ENCODE peak calls at places on chromosomes 1 and 21, in four cellular contexts. C is prostate gland, N is breast epithelium, D is tibial artery. T is an unnamed sample.

GRCh38 chr1:109024651-109025050 is 17.3 kb downstream of the WDR47 start:
- DNase-seq in N (no peak), D (no peak), C (no peak), T (no peak)

GRCh38 chr1:36913016-36913415 is 121.3 kb downstream of the GRIK3 start:
- DNase-seq in C (no peak), N (no peak), D (no peak), T (peak; percentile 5)

GRCh38 chr1:45329445-45329844 is 2.8 kb downstream of the HPDL start:
- DNase-seq in C (no peak), N (no peak), D (no peak), T (no peak)

GRCh38 chr1:153780551-153780950 is 5.3 kb downstream of the SLC27A3 start:
- DNase-seq in C (no peak), N (no peak), D (no peak), T (no peak)

GRCh38 chr1:207565546-207566468 is 69.8 kb downstream of the CR1 start:
- DNase-seq in C (no peak), N (no peak), D (no peak), T (no peak)

GRCh38 chr1:21904475-21904724 is 32.7 kb downstream of the HSPG2 start:
- DNase-seq in C (no peak), N (no peak), D (no peak), T (no peak)

GRCh38 chr21:45443595-45444181 is 38.7 kb downstream of the COL18A1 start:
- DNase-seq in N (no peak), D (no peak), C (no peak), T (no peak)

GRCh38 chr1:53545663-53546408 is 86.6 kb downstream of the DMRTB1 start:
- DNase-seq in D (peak; percentile 19), N (no peak), C (no peak), T (no peak)

GRCh38 chr1:19651141-19651737 is 7.1 kb downstream of the NBL1 start:
- DNase-seq in D (no peak), C (peak; percentile 40), N (no peak), T (no peak)

GRCh38 chr1:24828887-24829192 is 83.6 kb downstream of the CLIC4 start:
- DNase-seq in C (no peak), D (no peak), N (no peak), T (no peak)

GRCh38 chr1:2961081-2961480 is 60.2 kb upstream of the ACTRT2 start:
- DNase-seq in D (no peak), N (no peak), C (no peak), T (no peak)

GRCh38 chr1:26290061-26290415 is 10.2 kb downstream of the SH3BGRL3 start:
- DNase-seq in C (no peak), D (no peak), N (no peak), T (no peak)

GRCh38 chr1:86054396-86054795 is 102.2 kb downstream of the COL24A1 start:
- DNase-seq in D (no peak), C (no peak), N (no peak), T (no peak)

GRCh38 chr1:19403256-19403655 is 82.1 kb downstream of the CAPZB start:
- DNase-seq in N (no peak), D (no peak), C (no peak), T (no peak)

GRCh38 chr1:198088360-198089071 is 68.3 kb upstream of the NEK7 start:
- DNase-seq in N (no peak), D (no peak), C (no peak), T (peak; percentile 59)

GRCh38 chr1:69252696-69253095 is 315.0 kb upstream of the LRRC7 start:
- DNase-seq in C (no peak), D (no peak), N (no peak), T (no peak)

GRCh38 chr1:35586808-35587207 is 13.7 kb downstream of the TFAP2E start:
- DNase-seq in C (no peak), N (no peak), D (no peak), T (no peak)

GRCh38 chr1:204171751-204172178 is 5.6 kb upstream of the REN start:
- DNase-seq in N (no peak), D (no peak), C (no peak), T (no peak)

GRCh38 chr1:38964140-38964548 is 22.5 kb upstream of the RHBDL2 start:
- DNase-seq in N (no peak), D (no peak), C (no peak), T (no peak)

GRCh38 chr21:46425566-46425965 is 33.1 kb upstream of the DIP2A start:
- DNase-seq in N (peak; percentile 20), D (no peak), C (no peak), T (no peak)

GRCh38 chr1:210917560-210918214 is 216.3 kb downstream of the KCNH1 start:
- DNase-seq in N (no peak), C (no peak), D (no peak), T (no peak)

GRCh38 chr1:243705585-243705984 is 144.5 kb downstream of the AKT3 start:
- DNase-seq in D (no peak), C (no peak), N (no peak), T (no peak)

GRCh38 chr1:43973981-43974442 is 748 bp upstream of the ATP6V0B start:
- DNase-seq in C (no peak), N (no peak), D (no peak), T (no peak)

GRCh38 chr1:164617607-164618564 is 58.9 kb downstream of the PBX1 start:
- DNase-seq in D (no peak), C (no peak), N (no peak), T (peak; percentile 50)

GRCh38 chr1:245835386-245835785 is 671.7 kb downstream of the SMYD3 start:
- DNase-seq in N (no peak), C (no peak), D (no peak), T (no peak)
- H3K4me1 ChIP-seq in N (no peaks in the 10 kb centered on the region), C (no peaks in the 10 kb centered on the region), D (no peaks in the 10 kb centered on the region), T (no peaks in the 10 kb centered on the region)

GRCh38 chr21:28072601-28073000 is 920.1 kb downstream of the LTN1 start:
- DNase-seq in N (no peak), D (no peak), C (no peak), T (no peak)
- H3K9me3 ChIP-seq in N (no peaks in the 10 kb centered on the region), D (no peaks in the 10 kb centered on the region), C (no peaks in the 10 kb centered on the region), T (peaks cover 1% of the 10 kb centered on the region)

GRCh38 chr21:17925900-17926299 is 106.7 kb upstream of the C21orf91 start:
- DNase-seq in C (no peak), N (no peak), D (no peak), T (no peak)

GRCh38 chr21:17929514-17929913 is 110.4 kb upstream of the C21orf91 start:
- DNase-seq in D (no peak), N (no peak), C (no peak), T (no peak)

GRCh38 chr21:17930102-17930501 is 110.9 kb upstream of the C21orf91 start:
- DNase-seq in C (no peak), N (no peak), D (no peak), T (no peak)

GRCh38 chr21:17925000-17925610 is 105.9 kb upstream of the C21orf91 start:
- DNase-seq in C (peak; percentile 55), N (no peak), D (peak; percentile 34), T (peak; percentile 51)

GRCh38 chr21:17931080-17931479 is 111.9 kb upstream of the C21orf91 start:
- DNase-seq in D (no peak), C (no peak), N (no peak), T (no peak)
- TF ChIP-seq CTCF in D (no peak), C (no peak), N (no peak), T (no peak)

DNA sequence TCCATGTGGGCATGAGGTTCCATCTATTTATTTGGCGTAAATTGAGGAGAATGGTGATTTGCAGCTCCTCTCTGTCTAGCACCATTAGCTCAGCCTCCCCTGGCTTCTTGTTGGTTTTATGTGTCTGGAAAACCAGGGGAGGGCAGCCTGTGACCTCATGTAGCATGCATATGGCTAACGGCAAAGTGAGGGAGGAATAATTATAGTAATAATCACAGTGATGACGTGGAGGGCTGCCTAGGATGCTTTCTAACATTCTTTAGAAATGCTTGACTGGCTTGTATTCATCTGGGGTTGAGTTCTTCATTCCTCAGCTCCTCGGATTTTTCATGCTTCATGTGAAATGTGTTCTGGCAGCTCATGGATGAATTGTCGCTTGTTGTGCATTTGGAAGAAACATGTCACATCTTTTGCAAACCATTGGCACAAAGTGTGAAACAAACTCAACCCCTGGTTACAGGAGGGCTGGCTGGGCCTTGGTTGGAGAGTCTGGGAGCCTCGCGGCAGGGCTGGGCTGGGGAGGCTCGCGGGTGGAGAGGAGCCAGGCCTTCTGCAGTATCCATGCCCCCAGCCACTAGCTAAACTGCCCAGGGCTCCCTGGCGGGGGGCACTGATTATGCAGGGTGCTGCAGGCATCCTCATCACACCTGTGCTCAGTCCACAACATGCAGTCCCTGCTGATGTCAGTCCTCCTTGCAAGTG is 149.6 kb downstream of the DISC1 start:
- DNase-seq in C (no peak), N (no peak), D (no peak), T (no peak)
- H3K4me1 ChIP-seq in C (no peaks in the 10 kb centered on the region), N (no peaks in the 10 kb centered on the region), D (peaks cover 14% of the 10 kb centered on the region), T (peaks cover 3% of the 10 kb centered on the region)

T was measured in lung.